ENCODE peak calls at places on chromosomes 2 and 18, in eight cellular contexts. One of them, this sample, is unnamed.
A peak's percentile ranks its signal among the peaks of the same experiment; 100 is the strongest.

GRCh38 chr18:63177822-63178525 is 141.6 kb downstream of the BCL2 start:
- DNase-seq in endothelial cell: no peak
- DNase-seq in fibroblast of lung: no peak
- DNase-seq in fibroblast of pulmonary artery: no peak
- DNase-seq in psoas muscle: peak; percentile 58
- DNase-seq in mucosa of descending colon: peak; percentile 88
- DNase-seq in heart left ventricle: peak; percentile 47
- DNase-seq in retinal pigment epithelial cell: no peak
- DNase-seq in this sample: no peak

GRCh38 chr2:9380702-9381628 is 42.4 kb downstream of the ITGB1BP1 start:
- DNase-seq in mucosa of descending colon: peak; percentile 36
- DNase-seq in heart left ventricle: no peak
- DNase-seq in retinal pigment epithelial cell: peak; percentile 98
- DNase-seq in endothelial cell: no peak
- DNase-seq in fibroblast of pulmonary artery: peak; percentile 97
- DNase-seq in psoas muscle: peak; percentile 64
- DNase-seq in fibroblast of lung: peak; percentile 92
- DNase-seq in this sample: no peak

GRCh38 chr2:56025469-56026193 is 102.0 kb upstream of the EFEMP1 start:
- DNase-seq in endothelial cell: no peak
- DNase-seq in fibroblast of lung: no peak
- DNase-seq in mucosa of descending colon: no peak
- DNase-seq in retinal pigment epithelial cell: no peak
- DNase-seq in fibroblast of pulmonary artery: no peak
- DNase-seq in heart left ventricle: no peak
- DNase-seq in psoas muscle: no peak
- DNase-seq in this sample: no peak

GRCh38 chr2:143524001-143524608 is 394.9 kb downstream of the ARHGAP15 start:
- DNase-seq in retinal pigment epithelial cell: no peak
- DNase-seq in fibroblast of lung: peak; percentile 72
- DNase-seq in psoas muscle: no peak
- DNase-seq in heart left ventricle: no peak
- DNase-seq in endothelial cell: no peak
- DNase-seq in mucosa of descending colon: no peak
- DNase-seq in fibroblast of pulmonary artery: peak; percentile 57
- DNase-seq in this sample: no peak

GRCh38 chr2:12948231-12948962 is 231.7 kb downstream of the TRIB2 start:
- DNase-seq in heart left ventricle: no peak
- DNase-seq in endothelial cell: no peak
- DNase-seq in fibroblast of lung: peak; percentile 67
- DNase-seq in fibroblast of pulmonary artery: peak; percentile 39
- DNase-seq in retinal pigment epithelial cell: no peak
- DNase-seq in psoas muscle: no peak
- DNase-seq in mucosa of descending colon: no peak
- DNase-seq in this sample: no peak

GRCh38 chr18:71107220-71107619 is 818.4 kb downstream of the SOCS6 start:
- DNase-seq in heart left ventricle: no peak
- DNase-seq in retinal pigment epithelial cell: no peak
- DNase-seq in mucosa of descending colon: no peak
- DNase-seq in psoas muscle: no peak
- DNase-seq in fibroblast of pulmonary artery: no peak
- DNase-seq in endothelial cell: no peak
- DNase-seq in fibroblast of lung: no peak
- DNase-seq in this sample: no peak

GRCh38 chr2:70003093-70003830 is 41.8 kb upstream of the ASPRV1 start:
- DNase-seq in endothelial cell: no peak
- DNase-seq in mucosa of descending colon: no peak
- DNase-seq in fibroblast of lung: no peak
- DNase-seq in fibroblast of pulmonary artery: no peak
- DNase-seq in retinal pigment epithelial cell: no peak
- DNase-seq in psoas muscle: no peak
- DNase-seq in heart left ventricle: no peak
- DNase-seq in this sample: no peak

GRCh38 chr2:143132360-143132759 is 3.1 kb downstream of the ARHGAP15 start:
- DNase-seq in retinal pigment epithelial cell: no peak
- DNase-seq in mucosa of descending colon: no peak
- DNase-seq in fibroblast of lung: no peak
- DNase-seq in fibroblast of pulmonary artery: no peak
- DNase-seq in heart left ventricle: no peak
- DNase-seq in endothelial cell: no peak
- DNase-seq in psoas muscle: no peak
- DNase-seq in this sample: peak; percentile 61

GRCh38 chr2:239003933-239004636 is 156.2 kb downstream of the TWIST2 start:
- DNase-seq in retinal pigment epithelial cell: no peak
- DNase-seq in endothelial cell: no peak
- DNase-seq in mucosa of descending colon: no peak
- DNase-seq in fibroblast of lung: no peak
- DNase-seq in fibroblast of pulmonary artery: no peak
- DNase-seq in heart left ventricle: no peak
- DNase-seq in psoas muscle: no peak
- DNase-seq in this sample: no peak

GRCh38 chr2:66509326-66509811 is 74.4 kb downstream of the MEIS1 start:
- DNase-seq in retinal pigment epithelial cell: no peak
- DNase-seq in heart left ventricle: no peak
- DNase-seq in fibroblast of pulmonary artery: peak; percentile 55
- DNase-seq in mucosa of descending colon: no peak
- DNase-seq in fibroblast of lung: peak; percentile 77
- DNase-seq in psoas muscle: no peak
- DNase-seq in endothelial cell: no peak
- DNase-seq in this sample: no peak

GRCh38 chr2:64617631-64618151 is 36.0 kb downstream of the SERTAD2 start:
- DNase-seq in psoas muscle: no peak
- DNase-seq in mucosa of descending colon: no peak
- DNase-seq in retinal pigment epithelial cell: no peak
- DNase-seq in endothelial cell: no peak
- DNase-seq in fibroblast of pulmonary artery: no peak
- DNase-seq in fibroblast of lung: no peak
- DNase-seq in heart left ventricle: no peak
- DNase-seq in this sample: no peak

GRCh38 chr2:48397846-48398245 is 132.1 kb upstream of the STON1 start:
- DNase-seq in fibroblast of lung: peak; percentile 43
- DNase-seq in heart left ventricle: no peak
- DNase-seq in retinal pigment epithelial cell: no peak
- DNase-seq in fibroblast of pulmonary artery: no peak
- DNase-seq in endothelial cell: no peak
- DNase-seq in mucosa of descending colon: no peak
- DNase-seq in psoas muscle: no peak
- DNase-seq in this sample: no peak

GRCh38 chr2:105804266-105804665 is 59.6 kb downstream of the NCK2 start:
- DNase-seq in endothelial cell: no peak
- DNase-seq in heart left ventricle: no peak
- DNase-seq in fibroblast of pulmonary artery: peak; percentile 37
- DNase-seq in psoas muscle: no peak
- DNase-seq in fibroblast of lung: peak; percentile 49
- DNase-seq in retinal pigment epithelial cell: peak; percentile 48
- DNase-seq in mucosa of descending colon: no peak
- DNase-seq in this sample: no peak

GRCh38 chr18:78814321-78814720 is 165.3 kb upstream of the SALL3 start:
- DNase-seq in psoas muscle: no peak
- DNase-seq in fibroblast of lung: no peak
- DNase-seq in fibroblast of pulmonary artery: no peak
- DNase-seq in heart left ventricle: no peak
- DNase-seq in retinal pigment epithelial cell: no peak
- DNase-seq in endothelial cell: no peak
- DNase-seq in mucosa of descending colon: no peak
- DNase-seq in this sample: no peak

GRCh38 chr2:8692783-8693768 is 11.2 kb downstream of the ID2 start:
- DNase-seq in fibroblast of lung: peak; percentile 11
- DNase-seq in psoas muscle: peak; percentile 38
- DNase-seq in fibroblast of pulmonary artery: no peak
- DNase-seq in mucosa of descending colon: peak; percentile 75
- DNase-seq in heart left ventricle: peak; percentile 48
- DNase-seq in retinal pigment epithelial cell: no peak
- DNase-seq in endothelial cell: peak; percentile 62
- DNase-seq in this sample: peak; percentile 59

GRCh38 chr18:50315100-50315871 is 27.8 kb upstream of the CXXC1 start:
- DNase-seq in mucosa of descending colon: no peak
- DNase-seq in fibroblast of lung: no peak
- DNase-seq in psoas muscle: no peak
- DNase-seq in heart left ventricle: no peak
- DNase-seq in endothelial cell: no peak
- DNase-seq in retinal pigment epithelial cell: no peak
- DNase-seq in fibroblast of pulmonary artery: no peak
- DNase-seq in this sample: no peak

GRCh38 chr18:31551883-31552282 is 39.8 kb upstream of the TTR start:
- DNase-seq in retinal pigment epithelial cell: no peak
- DNase-seq in fibroblast of lung: no peak
- DNase-seq in mucosa of descending colon: no peak
- DNase-seq in endothelial cell: no peak
- DNase-seq in heart left ventricle: no peak
- DNase-seq in psoas muscle: no peak
- DNase-seq in fibroblast of pulmonary artery: no peak
- DNase-seq in this sample: no peak

GRCh38 chr2:207589143-207589542 is 36.1 kb downstream of the METTL21A start:
- DNase-seq in retinal pigment epithelial cell: no peak
- DNase-seq in mucosa of descending colon: no peak
- DNase-seq in fibroblast of lung: no peak
- DNase-seq in heart left ventricle: no peak
- DNase-seq in psoas muscle: no peak
- DNase-seq in fibroblast of pulmonary artery: no peak
- DNase-seq in endothelial cell: no peak
- DNase-seq in this sample: no peak

GRCh38 chr18:63100626-63100900 is 219.0 kb downstream of the BCL2 start:
- DNase-seq in endothelial cell: no peak
- DNase-seq in fibroblast of lung: no peak
- DNase-seq in retinal pigment epithelial cell: no peak
- DNase-seq in heart left ventricle: no peak
- DNase-seq in fibroblast of pulmonary artery: no peak
- DNase-seq in psoas muscle: no peak
- DNase-seq in mucosa of descending colon: no peak
- DNase-seq in this sample: no peak

GRCh38 chr2:241619602-241620418 is 17.1 kb downstream of the THAP4 start:
- DNase-seq in fibroblast of lung: no peak
- DNase-seq in heart left ventricle: no peak
- DNase-seq in psoas muscle: no peak
- DNase-seq in endothelial cell: no peak
- DNase-seq in mucosa of descending colon: no peak
- DNase-seq in retinal pigment epithelial cell: no peak
- DNase-seq in fibroblast of pulmonary artery: no peak
- DNase-seq in this sample: peak; percentile 47

GRCh38 chr18:80194874-80195570 is 52.3 kb downstream of the PARD6G start:
- DNase-seq in fibroblast of lung: no peak
- DNase-seq in fibroblast of pulmonary artery: no peak
- DNase-seq in mucosa of descending colon: no peak
- DNase-seq in retinal pigment epithelial cell: no peak
- DNase-seq in heart left ventricle: no peak
- DNase-seq in endothelial cell: no peak
- DNase-seq in psoas muscle: no peak
- DNase-seq in this sample: peak; percentile 34

DNA sequence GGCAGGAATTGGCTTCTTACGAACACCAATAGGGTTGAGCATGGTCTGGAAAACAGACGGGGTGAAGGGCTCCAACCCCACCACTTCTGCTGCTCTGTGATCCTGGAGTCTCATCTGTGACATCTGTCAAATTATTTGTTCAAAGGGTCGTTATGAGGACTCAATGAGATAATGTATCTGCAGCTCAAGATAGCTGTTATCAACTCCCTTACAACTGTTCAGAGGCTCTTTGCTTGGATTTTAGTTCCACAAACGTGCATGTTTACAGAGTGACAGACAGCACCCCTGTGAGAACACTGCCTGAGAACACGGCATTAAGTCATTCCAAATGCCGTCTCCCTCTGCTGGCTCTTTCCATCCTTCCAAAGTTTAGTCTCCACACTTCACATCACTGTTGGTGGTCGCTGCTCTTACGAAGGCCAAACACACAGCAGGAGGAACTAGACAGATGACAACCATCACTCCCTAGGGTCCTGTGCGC is 220.5 kb downstream of the ANAPC1 start:
- DNase-seq in psoas muscle: no peak
- DNase-seq in heart left ventricle: no peak
- DNase-seq in fibroblast of lung: no peak
- DNase-seq in retinal pigment epithelial cell: no peak
- DNase-seq in endothelial cell: no peak
- DNase-seq in fibroblast of pulmonary artery: peak; percentile 47
- DNase-seq in mucosa of descending colon: no peak
- DNase-seq in this sample: no peak
- TF ChIP-seq CTCF in psoas muscle: no peak
- TF ChIP-seq CTCF in heart left ventricle: peak; percentile 13
- TF ChIP-seq CTCF in fibroblast of lung: peak; percentile 28
- TF ChIP-seq CTCF in retinal pigment epithelial cell: no peak
- TF ChIP-seq CTCF in endothelial cell: no peak
- TF ChIP-seq CTCF in fibroblast of pulmonary artery: peak; percentile 39
- TF ChIP-seq CTCF in mucosa of descending colon: no peak
- TF ChIP-seq CTCF in this sample: no peak

GRCh38 chr2:178403671-178404379 is 47.1 kb downstream of the PRKRA start:
- DNase-seq in retinal pigment epithelial cell: no peak
- DNase-seq in psoas muscle: no peak
- DNase-seq in mucosa of descending colon: no peak
- DNase-seq in fibroblast of lung: no peak
- DNase-seq in fibroblast of pulmonary artery: no peak
- DNase-seq in heart left ventricle: no peak
- DNase-seq in endothelial cell: no peak
- DNase-seq in this sample: no peak
- TF ChIP-seq CTCF in retinal pigment epithelial cell: no peak
- TF ChIP-seq CTCF in psoas muscle: no peak
- TF ChIP-seq CTCF in mucosa of descending colon: no peak
- TF ChIP-seq CTCF in fibroblast of lung: no peak
- TF ChIP-seq CTCF in fibroblast of pulmonary artery: no peak
- TF ChIP-seq CTCF in heart left ventricle: no peak
- TF ChIP-seq CTCF in endothelial cell: no peak
- TF ChIP-seq CTCF in this sample: no peak

GRCh38 chr2:74414913-74415761 is 6.3 kb downstream of the C2orf81 start:
- DNase-seq in endothelial cell: peak; percentile 53
- DNase-seq in fibroblast of pulmonary artery: no peak
- DNase-seq in retinal pigment epithelial cell: no peak
- DNase-seq in fibroblast of lung: peak; percentile 26
- DNase-seq in mucosa of descending colon: peak; percentile 51
- DNase-seq in psoas muscle: peak; percentile 58
- DNase-seq in heart left ventricle: peak; percentile 66
- DNase-seq in this sample: peak; percentile 25
- TF ChIP-seq CTCF in endothelial cell: no peak
- TF ChIP-seq CTCF in fibroblast of pulmonary artery: peak; percentile 3
- TF ChIP-seq CTCF in retinal pigment epithelial cell: peak; percentile 49
- TF ChIP-seq CTCF in fibroblast of lung: no peak
- TF ChIP-seq CTCF in mucosa of descending colon: no peak
- TF ChIP-seq CTCF in psoas muscle: peak; percentile 22
- TF ChIP-seq CTCF in heart left ventricle: peak; percentile 48
- TF ChIP-seq CTCF in this sample: no peak

DNA sequence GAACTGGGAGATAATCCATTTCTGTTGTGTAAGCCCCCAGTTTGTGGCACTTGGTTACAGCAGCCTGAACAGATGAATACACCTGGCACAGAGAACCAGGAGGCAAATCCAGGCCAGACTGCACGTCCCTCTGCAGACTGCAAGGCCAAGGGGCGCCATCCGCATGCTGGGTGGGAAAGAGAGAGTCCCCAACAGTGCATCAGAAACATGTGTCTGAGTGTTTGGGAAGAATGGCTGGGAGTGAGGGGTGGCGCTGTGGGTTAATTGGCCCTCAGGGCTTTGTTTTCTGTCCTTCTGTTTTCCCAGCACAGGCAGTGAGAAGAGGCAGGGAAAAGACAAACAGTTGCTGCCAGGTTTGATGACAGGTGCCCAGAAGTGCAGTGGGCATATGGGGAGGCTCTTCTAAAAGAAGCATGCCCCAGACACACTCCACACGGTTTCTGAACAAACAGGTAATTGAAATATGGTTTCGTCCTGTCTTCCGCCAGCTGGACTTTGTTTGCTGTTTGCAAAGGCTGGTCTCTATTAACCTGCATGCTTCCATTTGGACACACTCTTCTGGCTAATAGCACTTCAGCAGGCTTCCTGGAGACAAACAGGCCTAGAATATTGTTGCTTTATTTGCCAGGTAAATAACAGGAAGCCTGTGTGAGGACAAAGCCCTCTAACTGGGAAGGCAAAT is 43.4 kb upstream of the SEC11C start:
- DNase-seq in fibroblast of pulmonary artery: no peak
- DNase-seq in heart left ventricle: no peak
- DNase-seq in fibroblast of lung: no peak
- DNase-seq in psoas muscle: no peak
- DNase-seq in mucosa of descending colon: no peak
- DNase-seq in retinal pigment epithelial cell: no peak
- DNase-seq in endothelial cell: no peak
- DNase-seq in this sample: no peak
- TF ChIP-seq CTCF in fibroblast of pulmonary artery: no peak
- TF ChIP-seq CTCF in heart left ventricle: no peak
- TF ChIP-seq CTCF in fibroblast of lung: no peak
- TF ChIP-seq CTCF in psoas muscle: no peak
- TF ChIP-seq CTCF in mucosa of descending colon: no peak
- TF ChIP-seq CTCF in retinal pigment epithelial cell: no peak
- TF ChIP-seq CTCF in endothelial cell: no peak
- TF ChIP-seq CTCF in this sample: no peak